ENCODE peak calls at places on chromosomes 11 and 22, in four cellular contexts. C, E, A and S are unnamed samples.

GRCh38 chr11:102276302-102277182 is 40.7 kb upstream of the BIRC3 start:
- DNase-seq in C (no peak), E (no peak), A (no peak), S (no peak)

GRCh38 chr11:121464352-121464946 is 11.7 kb upstream of the SORL1-AS1 start:
- DNase-seq in C (peak; percentile 75), E (no peak), A (no peak), S (peak; percentile 58)

GRCh38 chr22:18001040-18001893 is 23.1 kb downstream of the MICAL3 start:
- DNase-seq in C (peak; percentile 97), E (peak; percentile 91), A (peak; percentile 88), S (peak; percentile 93)

GRCh38 chr11:18324381-18324780 is 2.0 kb downstream of the GTF2H1 start:
- DNase-seq in C (no peak), E (no peak), A (no peak), S (no peak)

GRCh38 chr22:32217465-32217864 is 12.6 kb upstream of the RFPL2 start:
- DNase-seq in C (no peak), E (no peak), A (no peak), S (no peak)

GRCh38 chr22:46370584-46371373 is 35.3 kb downstream of the TRMU start:
- DNase-seq in C (no peak), E (no peak), A (peak; percentile 39), S (no peak)

GRCh38 chr22:44357962-44358553 is 45.3 kb upstream of the SHISAL1 start:
- DNase-seq in C (no peak), E (no peak), A (no peak), S (peak; percentile 22)

GRCh38 chr11:62416596-62416995 is 2.2 kb upstream of the SCGB1A1 start:
- DNase-seq in C (no peak), E (no peak), A (no peak), S (no peak)

GRCh38 chr22:46061431-46062231 is 84.7 kb upstream of the WNT7B start:
- DNase-seq in C (no peak), E (no peak), A (no peak), S (peak; percentile 65)

GRCh38 chr11:62908468-62909072 is 12.6 kb downstream of the CHRM1 start:
- DNase-seq in C (no peak), E (no peak), A (peak; percentile 28), S (no peak)

GRCh38 chr11:78465169-78465942 is 47.7 kb upstream of the GAB2 start:
- DNase-seq in C (no peak), E (peak; percentile 84), A (no peak), S (peak; percentile 22)

GRCh38 chr11:35227551-35228341 is 88.8 kb downstream of the CD44 start:
- DNase-seq in C (no peak), E (no peak), A (no peak), S (no peak)

GRCh38 chr11:62548545-62549335 is 2.1 kb upstream of the AHNAK start:
- DNase-seq in C (no peak), E (no peak), A (peak; percentile 83), S (peak; percentile 77)

GRCh38 chr22:50376064-50376747 is 33.1 kb downstream of the PPP6R2 start:
- DNase-seq in C (no peak), E (no peak), A (no peak), S (no peak)

GRCh38 chr22:44088976-44089570 is 65.0 kb downstream of the PARVB start:
- DNase-seq in C (no peak), E (no peak), A (no peak), S (no peak)

GRCh38 chr11:945986-946385 is 20.3 kb downstream of the AP2A2 start:
- DNase-seq in C (no peak), E (no peak), A (no peak), S (peak; percentile 18)

GRCh38 chr22:31451709-31452571 is 37.7 kb downstream of the EIF4ENIF1 start:
- DNase-seq in C (peak; percentile 1), E (peak; percentile 44), A (peak; percentile 22), S (no peak)

GRCh38 chr11:130439876-130440275 is 8.6 kb upstream of the ADAMTS15 start:
- DNase-seq in C (no peak), E (no peak), A (no peak), S (no peak)

GRCh38 chr11:95695181-95695580 is 94.4 kb downstream of the FAM76B start:
- DNase-seq in C (no peak), E (no peak), A (no peak), S (no peak)
- TF ChIP-seq CTCF in C (no peak), E (no peak), A (no peak), S (no peak)

DNA sequence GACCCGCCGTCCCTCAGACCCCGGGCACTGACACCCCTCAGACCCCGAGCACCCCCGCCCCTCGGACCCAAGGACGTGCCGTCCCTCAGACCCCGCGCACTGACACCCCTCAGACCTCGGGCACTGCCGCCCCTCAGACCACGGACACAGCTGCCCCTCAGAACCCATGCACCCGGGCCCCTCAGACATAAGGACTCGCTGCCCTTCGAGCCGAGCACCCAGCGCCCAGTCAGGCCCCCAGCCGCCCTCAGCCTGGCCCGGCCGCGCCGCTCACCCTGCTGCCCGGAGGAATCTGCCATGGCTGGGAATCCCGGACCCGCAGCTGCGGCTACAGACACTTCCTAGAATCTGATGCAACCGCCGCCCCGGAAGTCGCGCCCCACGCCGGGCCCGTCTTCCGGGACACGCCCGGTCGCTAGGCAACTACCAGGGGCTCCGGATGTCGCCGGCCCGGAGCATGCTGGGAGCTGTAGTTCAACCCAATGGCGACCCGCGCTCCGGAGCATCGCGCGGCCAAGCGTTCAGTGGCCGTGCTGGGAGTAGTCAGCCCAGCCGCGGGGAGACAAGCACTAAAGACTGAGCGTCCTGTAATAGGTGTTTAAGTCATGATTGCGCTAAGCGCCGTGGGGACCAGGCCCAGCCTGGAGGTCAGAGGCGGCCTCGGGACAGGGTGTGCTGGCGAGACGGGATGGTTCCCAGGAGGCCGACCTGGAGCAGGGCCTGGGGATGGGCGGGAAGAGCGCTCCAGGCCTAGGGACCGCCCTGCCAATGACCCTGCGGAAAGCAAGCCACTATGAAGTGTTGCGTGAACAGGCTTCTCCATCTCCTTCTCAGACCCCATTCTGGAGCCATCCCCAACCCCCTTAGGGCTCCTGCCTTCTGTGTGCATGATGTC is at the start of gene CARS1:
- DNase-seq in C (peak; percentile 86), E (peak; percentile 96), A (peak; percentile 97), S (peak; percentile 97)
- TF ChIP-seq CTCF in C (no peak), E (no peak), A (no peak), S (no peak)

DNA sequence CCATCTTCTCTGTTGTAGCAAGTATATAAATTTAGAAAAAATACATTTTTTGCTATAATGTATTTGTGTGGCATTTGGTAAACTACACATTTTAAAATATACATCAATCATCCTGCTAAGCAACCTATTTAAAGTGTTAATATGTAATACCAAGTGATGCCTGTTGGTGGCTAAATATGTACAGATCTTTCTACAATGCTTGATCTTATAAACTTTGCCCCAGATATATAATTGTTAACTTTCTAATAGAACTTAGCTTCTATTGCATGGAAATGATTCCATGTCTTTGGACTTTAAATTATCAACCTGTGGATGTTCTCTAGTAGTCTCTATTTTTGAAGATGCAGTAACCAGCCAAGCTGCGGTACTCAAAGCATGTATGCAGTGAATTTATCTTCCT is 1260.4 kb upstream of the RAG2 start:
- DNase-seq in C (no peak), E (no peak), A (no peak), S (no peak)
- TF ChIP-seq CTCF in C (peak; percentile 12), E (no peak), A (no peak), S (no peak)

GRCh38 chr11:119101367-119101758 is 290 bp downstream of the DPAGT1 start:
- DNase-seq in C (no peak), E (no peak), A (no peak), S (no peak)
- TF ChIP-seq CTCF in C (peak; percentile 7), E (no peak), A (no peak), S (no peak)

GRCh38 chr11:72740562-72741428 is 11.4 kb downstream of the ARAP1 start:
- DNase-seq in C (no peak), E (no peak), A (no peak), S (no peak)

GRCh38 chr11:72742522-72743320 is 9.5 kb downstream of the ARAP1 start:
- DNase-seq in C (no peak), E (no peak), A (no peak), S (no peak)

GRCh38 chr11:72740060-72740424 is 12.2 kb downstream of the ARAP1 start:
- DNase-seq in C (no peak), E (no peak), A (no peak), S (no peak)

GRCh38 chr11:72741849-72742521 is 10.2 kb downstream of the ARAP1 start:
- DNase-seq in C (no peak), E (no peak), A (no peak), S (no peak)

GRCh38 chr11:72741429-72741833 is 10.8 kb downstream of the ARAP1 start:
- DNase-seq in C (no peak), E (no peak), A (no peak), S (no peak)
- TF ChIP-seq CTCF in C (no peak), E (no peak), A (no peak), S (no peak)

DNA sequence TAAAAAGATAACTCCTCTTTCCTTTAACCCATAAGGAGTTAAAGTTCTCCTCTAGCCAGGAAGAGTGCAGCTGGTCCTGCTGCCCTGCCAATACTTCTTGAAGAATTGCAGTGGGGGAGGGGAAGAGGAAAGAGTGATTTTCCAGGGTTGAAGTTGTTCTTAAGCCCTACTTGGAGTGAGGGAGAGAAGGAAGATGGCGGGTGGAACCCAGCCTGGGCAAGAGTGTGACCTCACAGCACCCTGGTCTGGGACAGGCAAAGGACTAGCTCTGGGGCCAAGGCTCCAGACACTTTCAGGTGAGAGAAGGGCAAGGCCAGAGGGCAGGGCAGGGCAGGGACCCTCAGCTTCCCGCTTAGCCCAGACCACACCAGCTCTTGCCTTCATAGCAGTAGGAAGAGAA is 6.6 kb downstream of the TNKS1BP1 start:
- DNase-seq in C (no peak), E (no peak), A (peak; percentile 59), S (no peak)
- TF ChIP-seq CTCF in C (no peak), E (no peak), A (no peak), S (no peak)